ENCODE peak calls at places on chromosome 4, in six cellular contexts. D is activated naive CD8-positive, alpha-beta T cell treated with anti-CD3 and anti-CD28 coated beads, Interleukin-2, amount 50 U/mL, for 16 hours; A is endothelial cell; M is NCI-H187 treated with DMSO at 0.1 percent for 48 hours; W is NCI-H1105; O is HFF-Myc. X is an unnamed sample.

GRCh38 chr4:87543835-87544461 is 14.8 kb upstream of the SPARCL1 start:
- DNase-seq in D (no peak), A (peak), M (no peak), W (no peak), O (no peak), X (no peak)

GRCh38 chr4:53026233-53026632 is 164.1 kb downstream of the RASL11B start:
- DNase-seq in D (no peak), A (no peak), M (no peak), W (no peak), O (no peak), X (no peak)

GRCh38 chr4:149017022-149017734 is 575.0 kb upstream of the NR3C2 start:
- DNase-seq in D (no peak), A (no peak), M (no peak), W (no peak), O (no peak), X (no peak)

GRCh38 chr4:16574981-16575380 is 323.5 kb downstream of the LDB2 start:
- DNase-seq in D (no peak), A (no peak), M (no peak), W (no peak), O (no peak), X (no peak)

GRCh38 chr4:47406408-47406807 is 57.1 kb downstream of the COMMD8 start:
- DNase-seq in D (no peak), A (no peak), M (no peak), W (no peak), O (no peak), X (no peak)

GRCh38 chr4:10118355-10119004 is 1.9 kb upstream of the WDR1 start:
- DNase-seq in D (no peak), A (no peak), M (no peak), W (no peak), O (no peak), X (no peak)

GRCh38 chr4:84235131-84235530 is 264.0 kb downstream of the NKX6-1 start:
- DNase-seq in D (no peak), A (no peak), M (no peak), W (no peak), O (no peak), X (no peak)

GRCh38 chr4:145861331-145862318 is 77.0 kb downstream of the ZNF827 start:
- DNase-seq in D (no peak), A (no peak), M (no peak), W (no peak), O (no peak), X (no peak)

GRCh38 chr4:120940547-120940946 is 18.0 kb upstream of the PRDM5 start:
- DNase-seq in D (no peak), A (no peak), M (no peak), W (no peak), O (no peak), X (no peak)

GRCh38 chr4:6609415-6610079 is 30.9 kb upstream of the MRFAP1 start:
- DNase-seq in D (no peak), A (no peak), M (no peak), W (no peak), O (no peak), X (no peak)

GRCh38 chr4:77695769-77696168 is 90.1 kb downstream of the CXCL13 start:
- DNase-seq in D (no peak), A (no peak), M (no peak), W (no peak), O (peak), X (no peak)

GRCh38 chr4:127249066-127249766 is 383.5 kb upstream of the INTU start:
- DNase-seq in D (no peak), A (no peak), M (no peak), W (no peak), O (no peak), X (no peak)